ENCODE peak calls at places on chromosome 4, in ten cellular contexts. I, F, Y, E, W, J, R, D, A and U are unnamed samples.
A peak's percentile ranks its signal among the peaks of the same experiment; 100 is the strongest.

GRCh38 chr4:128322311-128322710 is 34.7 kb upstream of the PGRMC2 start:
- DNase-seq in J (peak; percentile 18), A (no peak), D (no peak), W (no peak), F (no peak), E (peak; percentile 69), Y (no peak), I (no peak), R (no peak), U (no peak)

GRCh38 chr4:139685180-139685579 is 19.6 kb downstream of the MGST2 start:
- DNase-seq in A (no peak), D (no peak), Y (no peak), W (no peak), E (no peak), J (no peak), F (no peak), I (no peak), R (no peak), U (no peak)

GRCh38 chr4:107647591-107647990 is 72.4 kb downstream of the PAPSS1 start:
- DNase-seq in I (no peak), R (peak; percentile 81), J (no peak), W (no peak), A (no peak), E (no peak), D (peak; percentile 36), F (no peak), Y (no peak), U (no peak)

GRCh38 chr4:113043591-113043990 is 5.9 kb upstream of the ANK2 start:
- DNase-seq in I (no peak), Y (no peak), W (no peak), F (no peak), R (no peak), A (no peak), D (no peak), J (no peak), E (no peak), U (no peak)

GRCh38 chr4:101334963-101335572 is 12.3 kb downstream of the PPP3CA start:
- DNase-seq in J (no peak), I (no peak), A (no peak), W (no peak), E (no peak), F (no peak), D (no peak), Y (no peak), R (no peak), U (no peak)

GRCh38 chr4:1305781-1306455 is 16.2 kb downstream of the MAEA start:
- DNase-seq in A (no peak), J (no peak), R (no peak), F (peak; percentile 38), E (no peak), D (no peak), W (peak; percentile 32), I (no peak), Y (no peak), U (no peak)

GRCh38 chr4:40837094-40837870 is 87.5 kb downstream of the NSUN7 start:
- DNase-seq in A (no peak), W (no peak), E (no peak), R (no peak), Y (no peak), D (no peak), F (no peak), I (no peak), J (no peak), U (no peak)

GRCh38 chr4:10727140-10727880 is 42.7 kb upstream of the CLNK start:
- DNase-seq in I (peak; percentile 29), F (no peak), D (no peak), A (no peak), J (no peak), Y (no peak), R (no peak), E (no peak), W (no peak), U (no peak)

GRCh38 chr4:139528377-139529005 is 27.5 kb downstream of the SETD7 start:
- DNase-seq in R (peak; percentile 84), I (no peak), D (peak; percentile 95), Y (no peak), A (no peak), W (peak; percentile 16), J (peak; percentile 71), E (peak; percentile 62), F (no peak), U (no peak)

GRCh38 chr4:63063765-63064164 is 1345.5 kb downstream of the TECRL start:
- DNase-seq in D (no peak), A (no peak), I (no peak), F (no peak), E (no peak), J (no peak), Y (no peak), W (no peak), R (no peak), U (no peak)

GRCh38 chr4:86107112-86107511 is 252.7 kb downstream of the MAPK10 start:
- DNase-seq in A (no peak), D (no peak), F (no peak), R (no peak), J (no peak), W (no peak), Y (no peak), I (no peak), E (no peak), U (no peak)

GRCh38 chr4:120922390-120923200 is at the start of gene PRDM5:
- DNase-seq in W (peak; percentile 34), R (no peak), Y (peak; percentile 74), I (peak; percentile 66), E (peak; percentile 16), F (peak; percentile 78), J (peak; percentile 40), A (peak; percentile 88), D (peak; percentile 64), U (peak; percentile 42)

GRCh38 chr4:15318621-15319348 is 109.0 kb upstream of the C1QTNF7 start:
- DNase-seq in W (no peak), E (no peak), D (no peak), A (no peak), J (no peak), F (no peak), I (no peak), Y (no peak), R (no peak), U (no peak)

GRCh38 chr4:111154924-111155323 is 532.0 kb upstream of the PITX2 start:
- DNase-seq in D (no peak), I (no peak), J (no peak), F (peak; percentile 58), Y (no peak), W (no peak), A (no peak), R (no peak), E (no peak), U (no peak)

GRCh38 chr4:16674133-16674532 is 224.3 kb downstream of the LDB2 start:
- DNase-seq in I (no peak), D (no peak), W (no peak), F (no peak), A (no peak), R (no peak), E (no peak), Y (no peak), J (no peak), U (no peak)

GRCh38 chr4:2482192-2482591 is 13.3 kb downstream of the RNF4 start:
- DNase-seq in E (no peak), F (no peak), Y (no peak), D (no peak), W (no peak), I (no peak), R (no peak), J (no peak), A (no peak), U (no peak)

DNA sequence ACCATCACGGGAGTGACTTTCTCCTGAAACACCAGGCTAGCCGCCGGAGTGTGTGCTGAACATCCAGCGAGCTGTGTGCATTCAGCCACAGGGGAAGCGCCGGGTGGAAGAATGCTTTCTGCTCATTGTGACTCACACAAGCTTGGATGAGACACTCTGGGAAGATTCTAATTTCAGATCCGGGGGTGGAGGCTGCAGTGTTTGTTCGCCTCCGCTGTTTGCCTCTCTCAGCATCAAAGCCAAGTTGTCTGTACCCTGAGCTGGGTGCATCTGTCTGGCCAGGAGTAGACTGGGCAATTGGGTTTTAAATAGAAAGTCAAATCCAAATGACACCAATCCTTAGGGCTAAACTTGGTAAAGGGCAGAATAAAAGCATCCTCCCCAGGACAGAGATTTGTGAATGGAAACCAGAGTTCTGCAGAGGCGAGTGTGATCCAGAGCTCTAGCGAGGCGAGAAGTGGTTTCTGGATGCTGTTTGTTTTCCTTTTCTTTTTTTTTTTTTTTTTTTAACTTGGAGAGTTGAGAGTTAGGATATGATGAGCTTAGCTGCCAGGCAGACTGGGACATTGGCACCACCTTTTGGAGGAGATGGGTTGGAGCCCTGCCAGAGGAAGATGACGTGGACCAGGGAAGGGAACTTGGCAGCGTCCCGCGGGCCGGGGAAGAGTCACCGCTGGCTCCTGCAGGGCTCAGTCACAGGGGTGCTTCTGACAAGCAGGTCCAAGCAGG is 196.0 kb upstream of the PSAPL1 start:
- DNase-seq in D (peak; percentile 93), J (peak; percentile 95), F (no peak), E (peak; percentile 91), Y (no peak), A (no peak), I (peak; percentile 72), W (no peak), R (peak; percentile 61), U (no peak)
- TF ChIP-seq CTCF in D (no peak), J (no peak), F (no peak), E (no peak), Y (no peak), A (no peak), I (no peak), W (no peak), R (no peak), U (no peak)

GRCh38 chr4:25190407-25190806 is 30.2 kb upstream of the SEPSECS start:
- DNase-seq in R (no peak), I (no peak), W (no peak), A (no peak), D (no peak), E (no peak), Y (no peak), F (no peak), J (no peak), U (no peak)
- TF ChIP-seq CTCF in R (no peak), I (no peak), W (no peak), A (no peak), D (no peak), E (no peak), Y (no peak), F (no peak), J (no peak), U (no peak)

DNA sequence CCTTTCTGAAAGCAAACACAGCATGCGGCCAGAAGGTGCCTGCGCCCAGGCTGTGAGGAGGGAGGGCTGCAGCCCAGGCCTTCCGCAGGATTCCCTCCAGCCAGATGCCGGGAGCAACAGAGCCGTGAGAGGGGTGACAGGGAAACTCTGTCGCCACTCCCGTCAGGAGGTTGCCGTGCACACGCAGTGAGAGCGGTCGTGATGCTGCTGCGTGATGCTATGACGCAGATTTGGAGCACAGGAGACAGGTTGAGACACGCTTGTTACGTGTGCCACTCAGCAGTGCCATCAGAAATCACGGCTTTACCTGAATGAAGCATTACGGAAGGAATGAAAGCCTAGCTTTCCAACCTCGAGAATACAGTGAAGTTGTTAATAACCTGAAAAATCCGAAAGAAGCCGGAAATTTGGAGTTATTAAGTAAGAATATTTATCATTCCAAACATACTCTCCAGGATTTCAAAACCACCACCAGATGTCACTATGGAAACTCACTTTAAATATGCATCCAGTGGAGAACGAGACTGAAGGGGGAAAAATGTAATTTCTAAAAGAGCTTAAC is 54.4 kb downstream of the FAT1 start:
- DNase-seq in E (peak; percentile 41), W (no peak), R (peak; percentile 47), Y (no peak), D (peak; percentile 72), I (no peak), J (peak; percentile 56), A (no peak), F (no peak), U (no peak)
- TF ChIP-seq CTCF in E (peak; percentile 29), W (no peak), R (peak; percentile 22), Y (peak; percentile 13), D (peak; percentile 47), I (peak; percentile 22), J (peak; percentile 18), A (peak; percentile 52), F (no peak), U (peak; percentile 49)

GRCh38 chr4:36244257-36245084 is at the start of gene ARAP2:
- DNase-seq in E (no peak), D (peak; percentile 11), R (no peak), A (peak; percentile 91), F (peak; percentile 96), I (peak; percentile 11), J (peak; percentile 62), W (peak; percentile 79), Y (no peak), U (peak; percentile 48)
- TF ChIP-seq CTCF in E (no peak), D (no peak), R (no peak), A (no peak), F (no peak), I (no peak), J (no peak), W (no peak), Y (no peak), U (peak; percentile 46)